ENCODE peak calls at places on chromosomes 7 and 10, in six cellular contexts. One of them, this sample, is unnamed.

GRCh38 chr7:64098-64521 is 128.3 kb upstream of the FAM20C start:
- DNase-seq in fibroblast of mammary gland: peak; percentile 75
- DNase-seq in cardiac fibroblast: peak; percentile 85
- DNase-seq in A549: peak; percentile 18
- DNase-seq in AG04449: no peak
- DNase-seq in adipocyte: peak; percentile 92
- DNase-seq in this sample: peak; percentile 13

GRCh38 chr7:22427122-22427503 is 70.2 kb upstream of the RAPGEF5 start:
- DNase-seq in fibroblast of mammary gland: no peak
- DNase-seq in cardiac fibroblast: no peak
- DNase-seq in A549: no peak
- DNase-seq in AG04449: no peak
- DNase-seq in adipocyte: no peak
- DNase-seq in this sample: no peak

GRCh38 chr10:110006358-110007170 is 1.2 kb upstream of the ADD3 start:
- DNase-seq in fibroblast of mammary gland: peak; percentile 87
- DNase-seq in cardiac fibroblast: peak; percentile 86
- DNase-seq in A549: peak; percentile 31
- DNase-seq in AG04449: no peak
- DNase-seq in adipocyte: peak; percentile 86
- DNase-seq in this sample: no peak

GRCh38 chr7:149884016-149884415 is 10.2 kb downstream of the ATP6V0E2 start:
- DNase-seq in fibroblast of mammary gland: no peak
- DNase-seq in cardiac fibroblast: no peak
- DNase-seq in A549: no peak
- DNase-seq in AG04449: no peak
- DNase-seq in adipocyte: no peak
- DNase-seq in this sample: no peak

GRCh38 chr10:12594448-12594944 is 245.1 kb downstream of the CAMK1D start:
- DNase-seq in fibroblast of mammary gland: no peak
- DNase-seq in cardiac fibroblast: no peak
- DNase-seq in A549: no peak
- DNase-seq in AG04449: no peak
- DNase-seq in adipocyte: no peak
- DNase-seq in this sample: no peak

GRCh38 chr7:29140873-29141468 is 5.4 kb downstream of the CPVL start:
- DNase-seq in fibroblast of mammary gland: peak; percentile 10
- DNase-seq in cardiac fibroblast: no peak
- DNase-seq in A549: no peak
- DNase-seq in AG04449: no peak
- DNase-seq in adipocyte: no peak
- DNase-seq in this sample: no peak

GRCh38 chr7:92835851-92836488 is 403 bp downstream of the CDK6 start:
- DNase-seq in fibroblast of mammary gland: no peak
- DNase-seq in cardiac fibroblast: peak; percentile 41
- DNase-seq in A549: peak; percentile 18
- DNase-seq in AG04449: no peak
- DNase-seq in adipocyte: peak; percentile 55
- DNase-seq in this sample: peak; percentile 62

GRCh38 chr10:2885276-2885955 is 181.9 kb upstream of the PFKP start:
- DNase-seq in fibroblast of mammary gland: no peak
- DNase-seq in cardiac fibroblast: no peak
- DNase-seq in A549: no peak
- DNase-seq in AG04449: no peak
- DNase-seq in adipocyte: no peak
- DNase-seq in this sample: no peak

GRCh38 chr7:29989257-29989995 is at the start of gene SCRN1:
- DNase-seq in fibroblast of mammary gland: no peak
- DNase-seq in cardiac fibroblast: peak; percentile 57
- DNase-seq in A549: peak; percentile 57
- DNase-seq in AG04449: no peak
- DNase-seq in adipocyte: peak; percentile 77
- DNase-seq in this sample: peak; percentile 78

GRCh38 chr10:48456361-48456804 is 148.5 kb downstream of the ARHGAP22 start:
- DNase-seq in fibroblast of mammary gland: no peak
- DNase-seq in cardiac fibroblast: peak; percentile 58
- DNase-seq in A549: no peak
- DNase-seq in AG04449: no peak
- DNase-seq in adipocyte: no peak
- DNase-seq in this sample: no peak

GRCh38 chr7:135147341-135147898 is 452 bp upstream of the TMEM140 start:
- DNase-seq in fibroblast of mammary gland: peak; percentile 67
- DNase-seq in cardiac fibroblast: peak; percentile 63
- DNase-seq in A549: no peak
- DNase-seq in AG04449: no peak
- DNase-seq in adipocyte: peak; percentile 12
- DNase-seq in this sample: no peak

GRCh38 chr10:17808971-17809841 is at the start of gene MRC1:
- DNase-seq in fibroblast of mammary gland: no peak
- DNase-seq in cardiac fibroblast: no peak
- DNase-seq in A549: no peak
- DNase-seq in AG04449: no peak
- DNase-seq in adipocyte: no peak
- DNase-seq in this sample: no peak

GRCh38 chr10:125008689-125009579 is 67.0 kb downstream of the ZRANB1 start:
- DNase-seq in fibroblast of mammary gland: no peak
- DNase-seq in cardiac fibroblast: no peak
- DNase-seq in A549: no peak
- DNase-seq in AG04449: no peak
- DNase-seq in adipocyte: no peak
- DNase-seq in this sample: no peak

GRCh38 chr10:44033008-44033407 is 351.9 kb downstream of the CXCL12 start:
- DNase-seq in fibroblast of mammary gland: peak; percentile 62
- DNase-seq in cardiac fibroblast: peak; percentile 82
- DNase-seq in A549: no peak
- DNase-seq in AG04449: peak; percentile 58
- DNase-seq in adipocyte: no peak
- DNase-seq in this sample: no peak

GRCh38 chr7:25260862-25261454 is 32.7 kb upstream of the NPVF start:
- DNase-seq in fibroblast of mammary gland: peak; percentile 72
- DNase-seq in cardiac fibroblast: peak; percentile 66
- DNase-seq in A549: no peak
- DNase-seq in AG04449: peak; percentile 19
- DNase-seq in adipocyte: peak; percentile 52
- DNase-seq in this sample: peak; percentile 10

GRCh38 chr10:52229271-52229931 is 84.7 kb upstream of the DKK1 start:
- DNase-seq in fibroblast of mammary gland: peak; percentile 83
- DNase-seq in cardiac fibroblast: peak; percentile 27
- DNase-seq in A549: no peak
- DNase-seq in AG04449: no peak
- DNase-seq in adipocyte: no peak
- DNase-seq in this sample: no peak

GRCh38 chr7:122535086-122535485 is 163.8 kb downstream of the RNF133 start:
- DNase-seq in fibroblast of mammary gland: no peak
- DNase-seq in cardiac fibroblast: no peak
- DNase-seq in A549: no peak
- DNase-seq in AG04449: no peak
- DNase-seq in adipocyte: peak; percentile 8
- DNase-seq in this sample: no peak

GRCh38 chr10:26725837-26726727 is 28.6 kb downstream of the PDSS1 start:
- DNase-seq in fibroblast of mammary gland: peak; percentile 69
- DNase-seq in cardiac fibroblast: peak; percentile 80
- DNase-seq in A549: peak; percentile 18
- DNase-seq in AG04449: no peak
- DNase-seq in adipocyte: peak; percentile 79
- DNase-seq in this sample: peak; percentile 64

GRCh38 chr7:131425992-131426391 is 98.3 kb downstream of the MKLN1 start:
- DNase-seq in fibroblast of mammary gland: no peak
- DNase-seq in cardiac fibroblast: peak; percentile 23
- DNase-seq in A549: no peak
- DNase-seq in AG04449: no peak
- DNase-seq in adipocyte: no peak
- DNase-seq in this sample: no peak

GRCh38 chr7:37921876-37922275 is 1.4 kb downstream of the EPDR1 start:
- DNase-seq in fibroblast of mammary gland: no peak
- DNase-seq in cardiac fibroblast: no peak
- DNase-seq in A549: no peak
- DNase-seq in AG04449: no peak
- DNase-seq in adipocyte: no peak
- DNase-seq in this sample: no peak
- H3K4me3 ChIP-seq in fibroblast of mammary gland: no peak overlapping the region
- H3K4me3 ChIP-seq in cardiac fibroblast: no peak overlapping the region
- H3K4me3 ChIP-seq in A549: peak overlapping the region; percentile 78
- H3K4me3 ChIP-seq in AG04449: peak overlapping the region; percentile 20
- H3K4me3 ChIP-seq in adipocyte: peak overlapping the region; percentile 93
- H3K4me3 ChIP-seq in this sample: no peak overlapping the region

DNA sequence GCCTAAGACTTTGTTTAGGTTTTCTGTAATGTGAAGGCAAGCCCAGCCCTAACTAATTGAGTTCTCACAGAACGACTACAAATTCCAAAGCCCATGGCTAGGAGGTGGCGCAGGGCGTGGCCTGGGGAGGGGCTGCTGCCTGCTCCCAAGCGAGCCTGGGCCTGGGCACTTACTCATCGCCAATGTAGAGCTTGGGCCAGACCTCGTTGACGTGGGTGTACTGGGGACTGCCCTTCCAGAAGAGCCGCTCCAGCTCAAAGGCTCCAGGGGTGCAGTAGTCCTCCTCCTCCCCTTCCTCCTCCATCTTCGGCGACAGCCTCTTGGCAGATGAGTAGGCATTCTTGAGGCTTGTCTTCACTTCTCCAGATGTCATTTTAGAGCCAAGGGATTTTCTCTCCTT is 53.3 kb upstream of the SAMD8 start:
- DNase-seq in fibroblast of mammary gland: peak; percentile 72
- DNase-seq in cardiac fibroblast: no peak
- DNase-seq in A549: no peak
- DNase-seq in AG04449: no peak
- DNase-seq in adipocyte: no peak
- DNase-seq in this sample: no peak
- H3K4me3 ChIP-seq in fibroblast of mammary gland: no peak overlapping the region
- H3K4me3 ChIP-seq in cardiac fibroblast: no peak overlapping the region
- H3K4me3 ChIP-seq in A549: no peak overlapping the region
- H3K4me3 ChIP-seq in AG04449: no peak overlapping the region
- H3K4me3 ChIP-seq in adipocyte: no peak overlapping the region
- H3K4me3 ChIP-seq in this sample: no peak overlapping the region

GRCh38 chr10:100114460-100114859 is 32.8 kb upstream of the CPN1 start:
- DNase-seq in fibroblast of mammary gland: no peak
- DNase-seq in cardiac fibroblast: no peak
- DNase-seq in A549: no peak
- DNase-seq in AG04449: no peak
- DNase-seq in adipocyte: no peak
- DNase-seq in this sample: no peak
- H3K4me3 ChIP-seq in fibroblast of mammary gland: no peak overlapping the region
- H3K4me3 ChIP-seq in cardiac fibroblast: no peak overlapping the region
- H3K4me3 ChIP-seq in A549: no peak overlapping the region
- H3K4me3 ChIP-seq in AG04449: no peak overlapping the region
- H3K4me3 ChIP-seq in adipocyte: no peak overlapping the region
- H3K4me3 ChIP-seq in this sample: no peak overlapping the region

DNA sequence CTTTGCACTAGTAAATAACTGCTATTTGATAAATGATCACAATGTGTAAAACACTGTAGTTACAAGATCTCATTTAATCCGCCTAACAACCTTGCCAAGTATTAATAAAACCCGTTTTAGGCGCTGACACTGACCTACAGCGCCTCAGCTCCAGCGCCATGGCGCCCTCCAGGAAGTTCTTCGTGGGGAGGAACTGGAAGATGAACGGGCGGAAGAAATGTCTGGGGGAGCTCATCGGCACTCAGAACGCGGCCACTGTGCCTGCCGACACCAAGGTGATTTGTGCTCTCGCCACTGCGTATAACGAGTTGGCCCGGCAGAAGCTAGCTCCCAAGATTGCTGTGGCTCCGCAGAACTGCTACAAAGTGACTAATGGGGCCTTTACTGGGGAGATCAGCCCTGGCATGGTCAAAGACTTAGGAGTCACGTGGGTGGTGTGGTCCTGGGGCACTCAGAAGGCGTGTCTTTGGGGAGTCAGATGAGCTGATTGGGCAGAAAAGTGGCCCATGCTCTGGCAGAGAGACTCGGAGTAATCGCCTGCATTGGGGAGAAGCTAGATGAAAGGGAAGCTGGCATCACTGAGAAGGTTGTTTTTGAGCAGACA is 1.1 kb upstream of the TNPO3 start:
- DNase-seq in fibroblast of mammary gland: no peak
- DNase-seq in cardiac fibroblast: no peak
- DNase-seq in A549: no peak
- DNase-seq in AG04449: no peak
- DNase-seq in adipocyte: no peak
- DNase-seq in this sample: no peak
- H3K4me3 ChIP-seq in fibroblast of mammary gland: no peak overlapping the region
- H3K4me3 ChIP-seq in cardiac fibroblast: no peak overlapping the region
- H3K4me3 ChIP-seq in A549: peak overlapping the region; percentile 85
- H3K4me3 ChIP-seq in AG04449: no peak overlapping the region
- H3K4me3 ChIP-seq in adipocyte: peak overlapping the region; percentile 98
- H3K4me3 ChIP-seq in this sample: peak overlapping the region; percentile 72

GRCh38 chr7:128406147-128406985 is 3.4 kb downstream of the IMPDH1 start:
- DNase-seq in fibroblast of mammary gland: no peak
- DNase-seq in cardiac fibroblast: no peak
- DNase-seq in A549: no peak
- DNase-seq in AG04449: no peak
- DNase-seq in adipocyte: no peak
- DNase-seq in this sample: no peak
- H3K4me3 ChIP-seq in fibroblast of mammary gland: no peak overlapping the region
- H3K4me3 ChIP-seq in cardiac fibroblast: no peak overlapping the region
- H3K4me3 ChIP-seq in A549: peak overlapping the region; percentile 85
- H3K4me3 ChIP-seq in AG04449: peak overlapping the region; percentile 76
- H3K4me3 ChIP-seq in adipocyte: peak overlapping the region; percentile 58
- H3K4me3 ChIP-seq in this sample: no peak overlapping the region

DNA sequence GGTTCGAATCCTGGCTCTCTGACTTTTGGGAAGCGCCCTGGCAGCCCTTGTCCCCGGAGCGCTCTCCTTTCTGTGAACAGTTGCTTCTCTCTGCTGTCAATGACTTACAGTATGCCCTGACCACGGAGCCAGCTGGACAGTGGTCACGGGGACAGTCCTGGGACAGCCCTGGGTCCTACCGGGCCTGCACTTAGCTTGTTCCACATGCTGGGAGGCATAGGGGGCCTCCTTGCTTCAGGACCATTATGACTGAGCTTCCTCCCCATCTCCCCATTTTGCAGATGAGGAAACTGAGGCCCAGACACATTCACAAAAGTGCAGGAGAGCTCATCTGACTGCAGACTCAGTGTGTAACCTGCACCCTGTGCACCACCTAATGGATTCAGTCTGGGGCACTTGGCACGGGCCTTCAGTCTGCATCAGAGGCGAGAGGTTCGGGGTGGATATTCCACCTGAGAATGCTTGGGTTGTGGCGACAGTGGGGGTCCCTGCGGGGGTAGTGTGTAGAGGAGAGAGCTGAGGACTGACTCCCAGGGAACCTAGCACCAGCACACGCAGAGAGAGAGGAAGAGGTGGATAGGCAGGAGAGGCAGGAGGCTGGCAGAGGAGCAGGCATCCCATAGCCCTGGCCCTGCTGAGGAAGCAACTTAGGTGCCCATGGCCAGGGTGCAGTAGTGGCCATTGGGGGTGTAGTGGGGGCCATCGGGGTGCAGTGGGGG is 1.6 kb downstream of the DOCK1 start:
- DNase-seq in fibroblast of mammary gland: no peak
- DNase-seq in cardiac fibroblast: no peak
- DNase-seq in A549: no peak
- DNase-seq in AG04449: no peak
- DNase-seq in adipocyte: no peak
- DNase-seq in this sample: no peak
- H3K4me3 ChIP-seq in fibroblast of mammary gland: peak overlapping the region; percentile 69
- H3K4me3 ChIP-seq in cardiac fibroblast: peak overlapping the region; percentile 78
- H3K4me3 ChIP-seq in A549: peak overlapping the region; percentile 87
- H3K4me3 ChIP-seq in AG04449: peak overlapping the region; percentile 73
- H3K4me3 ChIP-seq in adipocyte: peak overlapping the region; percentile 87
- H3K4me3 ChIP-seq in this sample: no peak overlapping the region